ENCODE peak calls at places on chromosomes 16 and 17, in ten cellular contexts. F is cardiac muscle cell; J is colonic mucosa; Z is neural progenitor cell; R is lower lobe of right lung; T is CD4-positive, alpha-beta memory T cell; Q is breast epithelium; Y is tibial nerve; K is aorta; L is prostate gland. C is an unnamed sample.

GRCh38 chr17:48960834-48961515 is 7.4 kb downstream of the GIP start:
- DNase-seq in L (no peak), Q (no peak), J (no peak), Y (no peak), Z (peak; percentile 36), K (no peak), T (no peak), R (no peak), F (no peak), C (no peak)

GRCh38 chr17:77608431-77608830 is 350.1 kb upstream of the TNRC6C start:
- DNase-seq in L (no peak), F (no peak), Q (no peak), T (no peak), K (peak; percentile 12), J (no peak), R (no peak), Y (no peak), Z (no peak), C (no peak)

GRCh38 chr16:27811881-27812280 is 251.6 kb downstream of the GSG1L start:
- DNase-seq in J (no peak), R (no peak), Q (no peak), F (no peak), Y (no peak), Z (no peak), L (no peak), K (no peak), T (no peak), C (no peak)

GRCh38 chr16:78115659-78116058 is 16.2 kb downstream of the WWOX start:
- DNase-seq in Q (no peak), Y (no peak), T (no peak), L (no peak), Z (no peak), J (no peak), F (no peak), R (no peak), K (no peak), C (no peak)

GRCh38 chr17:81114694-81115093 is 50.6 kb upstream of the PVALEF start:
- DNase-seq in K (no peak), Z (no peak), L (no peak), F (no peak), J (no peak), Q (no peak), Y (no peak), T (no peak), R (no peak), C (no peak)

GRCh38 chr17:10336393-10336792 is 36.4 kb downstream of the MYH13 start:
- DNase-seq in J (no peak), T (no peak), K (no peak), F (no peak), Q (no peak), R (no peak), Y (no peak), L (no peak), Z (peak; percentile 18), C (no peak)

GRCh38 chr17:63405741-63406261 is 40.3 kb downstream of the CYB561 start:
- DNase-seq in T (peak; percentile 33), Q (no peak), F (peak; percentile 85), J (no peak), Y (no peak), R (no peak), K (no peak), Z (peak; percentile 75), L (peak; percentile 24), C (peak; percentile 32)

GRCh38 chr17:44324571-44325275 is at the start of gene SLC25A39:
- DNase-seq in F (peak; percentile 97), T (peak; percentile 98), L (peak; percentile 92), Y (peak; percentile 91), Q (peak; percentile 94), K (peak; percentile 97), J (peak; percentile 95), Z (peak; percentile 96), R (peak; percentile 96), C (peak; percentile 94)

GRCh38 chr16:7744546-7745294 is 412.1 kb downstream of the RBFOX1 start:
- DNase-seq in F (no peak), R (no peak), Y (no peak), T (no peak), J (no peak), L (no peak), Z (no peak), K (no peak), Q (no peak), C (no peak)

GRCh38 chr16:89246383-89246902 is 28.9 kb downstream of the ZNF778 start:
- DNase-seq in K (peak; percentile 11), L (no peak), J (no peak), R (peak; percentile 69), F (no peak), Q (no peak), T (no peak), Y (no peak), Z (no peak), C (no peak)

GRCh38 chr17:44787271-44787940 is 28.6 kb downstream of the ADAM11 start:
- DNase-seq in T (no peak), R (no peak), Q (no peak), K (no peak), J (peak; percentile 9), Z (no peak), Y (no peak), F (no peak), L (no peak), C (no peak)

GRCh38 chr16:85825326-85825725 is 25.8 kb downstream of the COX4I1 start:
- DNase-seq in Z (no peak), J (no peak), T (no peak), R (peak; percentile 28), K (peak; percentile 36), Q (no peak), L (no peak), F (no peak), Y (no peak), C (no peak)

GRCh38 chr16:2737895-2738418 is 14.5 kb upstream of the SRRM2 start:
- DNase-seq in F (no peak), Y (no peak), J (no peak), L (no peak), T (no peak), Z (no peak), R (no peak), K (no peak), Q (no peak), C (no peak)

GRCh38 chr16:35748621-35749252 is 2289.3 kb downstream of the TP53TG3F start:
- DNase-seq in R (no peak), L (no peak), J (no peak), Q (no peak), K (no peak), Z (no peak), T (no peak), F (no peak), Y (no peak), C (no peak)

GRCh38 chr17:6853764-6854442 is 22.4 kb upstream of the TEKT1 start:
- DNase-seq in Z (peak; percentile 52), J (no peak), Q (no peak), Y (no peak), K (no peak), T (peak; percentile 10), F (no peak), R (no peak), L (no peak), C (peak; percentile 26)

GRCh38 chr17:6857336-6857735 is 25.8 kb upstream of the TEKT1 start:
- DNase-seq in R (no peak), L (no peak), Y (no peak), Q (no peak), T (no peak), K (no peak), Z (no peak), J (no peak), F (no peak), C (no peak)

GRCh38 chr17:6862122-6862521 is 30.6 kb upstream of the TEKT1 start:
- DNase-seq in F (no peak), L (no peak), T (no peak), R (no peak), Q (no peak), K (no peak), J (no peak), Z (no peak), Y (no peak), C (no peak)

GRCh38 chr17:6856054-6856453 is 24.5 kb upstream of the TEKT1 start:
- DNase-seq in Z (no peak), F (no peak), Y (no peak), R (no peak), L (no peak), K (no peak), J (no peak), T (no peak), Q (no peak), C (no peak)

GRCh38 chr17:6857904-6858303 is 26.4 kb upstream of the TEKT1 start:
- DNase-seq in J (no peak), R (no peak), L (no peak), K (no peak), Q (no peak), T (no peak), Z (no peak), F (no peak), Y (no peak), C (no peak)
- H3K4me1 ChIP-seq in J (no peaks in the 10 kb centered on the region), R (no peaks in the 10 kb centered on the region), L (no peaks in the 10 kb centered on the region), K (no peaks in the 10 kb centered on the region), Q (no peaks in the 10 kb centered on the region), T (no peaks in the 10 kb centered on the region), Z (no peaks in the 10 kb centered on the region), F (no peaks in the 10 kb centered on the region), Y (no peaks in the 10 kb centered on the region), C (no peaks in the 10 kb centered on the region)

DNA sequence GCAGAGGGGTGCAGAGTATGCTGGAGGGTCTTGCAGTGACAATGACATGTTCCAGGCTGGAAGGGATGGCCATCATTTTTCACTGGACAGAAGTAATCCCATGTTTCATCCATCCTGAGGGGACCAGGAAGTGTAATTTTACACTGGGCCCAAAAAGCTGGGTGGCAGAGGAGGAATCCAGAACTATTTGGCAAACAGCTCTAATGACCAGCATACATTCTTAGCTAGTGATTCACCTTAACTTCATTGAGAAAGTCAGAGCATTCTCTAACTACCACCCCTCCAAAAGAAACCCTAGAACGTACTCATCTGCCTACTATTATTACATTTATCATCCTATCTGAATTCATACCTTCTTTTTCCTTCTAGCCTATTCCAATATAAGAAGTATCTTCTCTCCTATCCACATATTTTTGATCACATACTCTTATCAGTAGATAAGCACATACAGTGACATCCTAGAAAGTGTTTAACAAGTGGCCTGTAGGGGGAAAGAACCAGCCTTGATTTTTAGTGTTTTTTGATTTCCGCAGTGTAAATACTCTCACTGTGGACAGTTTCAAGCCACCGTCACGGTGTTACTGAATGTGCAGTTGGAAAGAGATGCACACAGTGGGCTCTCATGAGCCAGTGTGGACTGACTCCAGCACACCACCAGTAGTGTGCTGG is 118.1 kb downstream of the FTO start:
- DNase-seq in J (no peak), Y (no peak), R (no peak), L (no peak), K (no peak), Q (no peak), T (no peak), Z (no peak), F (peak; percentile 79), C (no peak)
- H3K27ac ChIP-seq in J (no peak overlapping the region), Y (no peak overlapping the region), R (no peak overlapping the region), L (no peak overlapping the region), K (peak overlapping the region; percentile 21), Q (peak overlapping the region; percentile 70), T (no peak overlapping the region), Z (no peak overlapping the region), F (no peak overlapping the region), C (peak overlapping the region; percentile 61)

GRCh38 chr16:1340730-1341494 is 7.5 kb downstream of the BAIAP3 start:
- DNase-seq in J (no peak), Y (no peak), K (no peak), T (no peak), R (no peak), F (no peak), Q (no peak), L (no peak), Z (no peak), C (no peak)
- H3K4me1 ChIP-seq in J (peaks cover 6% of the 10 kb centered on the region), Y (no peaks in the 10 kb centered on the region), K (no peaks in the 10 kb centered on the region), T (peaks cover 19% of the 10 kb centered on the region), R (peaks cover 17% of the 10 kb centered on the region), F (no peaks in the 10 kb centered on the region), Q (peaks cover 4% of the 10 kb centered on the region), L (peaks cover 3% of the 10 kb centered on the region), Z (peaks cover 9% of the 10 kb centered on the region), C (peaks cover 25% of the 10 kb centered on the region)

GRCh38 chr17:45972531-45972930 is 26.5 kb upstream of the STH start:
- DNase-seq in T (no peak), J (no peak), K (no peak), Q (no peak), Y (no peak), F (no peak), Z (no peak), R (no peak), L (no peak), C (no peak)
- H3K27ac ChIP-seq in T (no peak overlapping the region), J (no peak overlapping the region), K (no peak overlapping the region), Q (peak overlapping the region; percentile 80), Y (no peak overlapping the region), F (no peak overlapping the region), Z (no peak overlapping the region), R (no peak overlapping the region), L (peak overlapping the region; percentile 50), C (no peak overlapping the region)

C was measured in body of pancreas.